ENCODE peak calls at places on chromosomes 1 and 21, in ten cellular contexts. One of them, this sample, is unnamed.

GRCh38 chr1:22131875-22132486 is 10.9 kb downstream of the WNT4 start:
- DNase-seq in A549: peak
- DNase-seq in fibroblast of mammary gland: no peak
- DNase-seq in Peyer's patch: peak
- DNase-seq in fibroblast of pulmonary artery: no peak
- DNase-seq in mucosa of descending colon: no peak
- DNase-seq in breast epithelium: no peak
- DNase-seq in CD4-positive, alpha-beta T cell: peak
- DNase-seq in uterus: no peak
- DNase-seq in foreskin fibroblast: no peak
- DNase-seq in this sample: peak

GRCh38 chr1:226309398-226310122 is 596 bp upstream of the LIN9 start:
- DNase-seq in A549: peak
- DNase-seq in fibroblast of mammary gland: peak
- DNase-seq in Peyer's patch: no peak
- DNase-seq in fibroblast of pulmonary artery: peak
- DNase-seq in mucosa of descending colon: no peak
- DNase-seq in breast epithelium: no peak
- DNase-seq in CD4-positive, alpha-beta T cell: peak
- DNase-seq in uterus: no peak
- DNase-seq in foreskin fibroblast: peak
- DNase-seq in this sample: peak

GRCh38 chr1:26053718-26054572 is 8.0 kb upstream of the SLC30A2 start:
- DNase-seq in A549: no peak
- DNase-seq in fibroblast of mammary gland: no peak
- DNase-seq in Peyer's patch: no peak
- DNase-seq in fibroblast of pulmonary artery: no peak
- DNase-seq in mucosa of descending colon: no peak
- DNase-seq in breast epithelium: no peak
- DNase-seq in CD4-positive, alpha-beta T cell: no peak
- DNase-seq in uterus: no peak
- DNase-seq in foreskin fibroblast: no peak
- DNase-seq in this sample: no peak

GRCh38 chr1:67347688-67348472 is 40.2 kb downstream of the IL12RB2 start:
- DNase-seq in A549: peak
- DNase-seq in fibroblast of mammary gland: peak
- DNase-seq in Peyer's patch: no peak
- DNase-seq in fibroblast of pulmonary artery: peak
- DNase-seq in mucosa of descending colon: no peak
- DNase-seq in breast epithelium: no peak
- DNase-seq in CD4-positive, alpha-beta T cell: no peak
- DNase-seq in uterus: peak
- DNase-seq in foreskin fibroblast: peak
- DNase-seq in this sample: peak

GRCh38 chr1:7120863-7121621 is 335.8 kb downstream of the CAMTA1 start:
- DNase-seq in A549: no peak
- DNase-seq in fibroblast of mammary gland: no peak
- DNase-seq in Peyer's patch: no peak
- DNase-seq in fibroblast of pulmonary artery: no peak
- DNase-seq in mucosa of descending colon: no peak
- DNase-seq in breast epithelium: peak
- DNase-seq in CD4-positive, alpha-beta T cell: no peak
- DNase-seq in uterus: no peak
- DNase-seq in foreskin fibroblast: no peak
- DNase-seq in this sample: no peak

GRCh38 chr1:16906873-16907272 is 11.1 kb downstream of the RNU1-2 start:
- DNase-seq in A549: no peak
- DNase-seq in fibroblast of mammary gland: no peak
- DNase-seq in Peyer's patch: no peak
- DNase-seq in fibroblast of pulmonary artery: no peak
- DNase-seq in mucosa of descending colon: no peak
- DNase-seq in breast epithelium: no peak
- DNase-seq in CD4-positive, alpha-beta T cell: no peak
- DNase-seq in uterus: peak
- DNase-seq in foreskin fibroblast: no peak
- DNase-seq in this sample: no peak

GRCh38 chr1:198018529-198018928 is 101.4 kb downstream of the LHX9 start:
- DNase-seq in A549: peak
- DNase-seq in fibroblast of mammary gland: peak
- DNase-seq in Peyer's patch: no peak
- DNase-seq in fibroblast of pulmonary artery: peak
- DNase-seq in mucosa of descending colon: no peak
- DNase-seq in breast epithelium: no peak
- DNase-seq in CD4-positive, alpha-beta T cell: no peak
- DNase-seq in uterus: no peak
- DNase-seq in foreskin fibroblast: peak
- DNase-seq in this sample: no peak

GRCh38 chr1:201903135-201903534 is 14.4 kb downstream of the SHISA4 start:
- DNase-seq in A549: no peak
- DNase-seq in fibroblast of mammary gland: peak
- DNase-seq in Peyer's patch: no peak
- DNase-seq in fibroblast of pulmonary artery: peak
- DNase-seq in mucosa of descending colon: no peak
- DNase-seq in breast epithelium: peak
- DNase-seq in CD4-positive, alpha-beta T cell: no peak
- DNase-seq in uterus: peak
- DNase-seq in foreskin fibroblast: peak
- DNase-seq in this sample: no peak

GRCh38 chr1:174920093-174920492 is 79.7 kb upstream of the CACYBP start:
- DNase-seq in A549: no peak
- DNase-seq in fibroblast of mammary gland: no peak
- DNase-seq in Peyer's patch: no peak
- DNase-seq in fibroblast of pulmonary artery: no peak
- DNase-seq in mucosa of descending colon: no peak
- DNase-seq in breast epithelium: no peak
- DNase-seq in CD4-positive, alpha-beta T cell: no peak
- DNase-seq in uterus: no peak
- DNase-seq in foreskin fibroblast: no peak
- DNase-seq in this sample: no peak

GRCh38 chr1:27562021-27562420 is 41.9 kb downstream of the AHDC1 start:
- DNase-seq in A549: no peak
- DNase-seq in fibroblast of mammary gland: no peak
- DNase-seq in Peyer's patch: no peak
- DNase-seq in fibroblast of pulmonary artery: no peak
- DNase-seq in mucosa of descending colon: no peak
- DNase-seq in breast epithelium: no peak
- DNase-seq in CD4-positive, alpha-beta T cell: no peak
- DNase-seq in uterus: peak
- DNase-seq in foreskin fibroblast: no peak
- DNase-seq in this sample: no peak

GRCh38 chr1:230641346-230641745 is 935 bp upstream of the COG2 start:
- DNase-seq in A549: no peak
- DNase-seq in fibroblast of mammary gland: peak
- DNase-seq in Peyer's patch: no peak
- DNase-seq in fibroblast of pulmonary artery: no peak
- DNase-seq in mucosa of descending colon: no peak
- DNase-seq in breast epithelium: no peak
- DNase-seq in CD4-positive, alpha-beta T cell: no peak
- DNase-seq in uterus: no peak
- DNase-seq in foreskin fibroblast: peak
- DNase-seq in this sample: no peak

GRCh38 chr1:160296036-160296435 is 11.1 kb upstream of the PEX19 start:
- DNase-seq in A549: no peak
- DNase-seq in fibroblast of mammary gland: no peak
- DNase-seq in Peyer's patch: no peak
- DNase-seq in fibroblast of pulmonary artery: no peak
- DNase-seq in mucosa of descending colon: no peak
- DNase-seq in breast epithelium: no peak
- DNase-seq in CD4-positive, alpha-beta T cell: no peak
- DNase-seq in uterus: no peak
- DNase-seq in foreskin fibroblast: no peak
- DNase-seq in this sample: no peak

GRCh38 chr1:93597697-93598096 is 83.9 kb downstream of the BCAR3 start:
- DNase-seq in A549: no peak
- DNase-seq in fibroblast of mammary gland: no peak
- DNase-seq in Peyer's patch: no peak
- DNase-seq in fibroblast of pulmonary artery: no peak
- DNase-seq in mucosa of descending colon: no peak
- DNase-seq in breast epithelium: no peak
- DNase-seq in CD4-positive, alpha-beta T cell: no peak
- DNase-seq in uterus: no peak
- DNase-seq in foreskin fibroblast: no peak
- DNase-seq in this sample: no peak
- TF ChIP-seq CTCF in A549: no peak
- TF ChIP-seq CTCF in fibroblast of mammary gland: no peak
- TF ChIP-seq CTCF in Peyer's patch: no peak
- TF ChIP-seq CTCF in fibroblast of pulmonary artery: no peak
- TF ChIP-seq CTCF in mucosa of descending colon: no peak
- TF ChIP-seq CTCF in breast epithelium: no peak
- TF ChIP-seq CTCF in CD4-positive, alpha-beta T cell: no peak
- TF ChIP-seq CTCF in uterus: no peak
- TF ChIP-seq CTCF in foreskin fibroblast: no peak
- TF ChIP-seq CTCF in this sample: no peak

GRCh38 chr1:242187171-242187570 is 188.3 kb upstream of the MAP1LC3C start:
- DNase-seq in A549: no peak
- DNase-seq in fibroblast of mammary gland: no peak
- DNase-seq in Peyer's patch: no peak
- DNase-seq in fibroblast of pulmonary artery: no peak
- DNase-seq in mucosa of descending colon: no peak
- DNase-seq in breast epithelium: no peak
- DNase-seq in CD4-positive, alpha-beta T cell: no peak
- DNase-seq in uterus: no peak
- DNase-seq in foreskin fibroblast: no peak
- DNase-seq in this sample: no peak

GRCh38 chr1:242187816-242188215 is 188.9 kb upstream of the MAP1LC3C start:
- DNase-seq in A549: no peak
- DNase-seq in fibroblast of mammary gland: no peak
- DNase-seq in Peyer's patch: no peak
- DNase-seq in fibroblast of pulmonary artery: no peak
- DNase-seq in mucosa of descending colon: no peak
- DNase-seq in breast epithelium: no peak
- DNase-seq in CD4-positive, alpha-beta T cell: no peak
- DNase-seq in uterus: no peak
- DNase-seq in foreskin fibroblast: no peak
- DNase-seq in this sample: no peak

GRCh38 chr1:242184955-242185354 is 186.1 kb upstream of the MAP1LC3C start:
- DNase-seq in A549: no peak
- DNase-seq in fibroblast of mammary gland: no peak
- DNase-seq in Peyer's patch: no peak
- DNase-seq in fibroblast of pulmonary artery: no peak
- DNase-seq in mucosa of descending colon: no peak
- DNase-seq in breast epithelium: no peak
- DNase-seq in CD4-positive, alpha-beta T cell: no peak
- DNase-seq in uterus: no peak
- DNase-seq in foreskin fibroblast: no peak
- DNase-seq in this sample: no peak

GRCh38 chr1:242185728-242186127 is 186.8 kb upstream of the MAP1LC3C start:
- DNase-seq in A549: no peak
- DNase-seq in fibroblast of mammary gland: peak
- DNase-seq in Peyer's patch: no peak
- DNase-seq in fibroblast of pulmonary artery: no peak
- DNase-seq in mucosa of descending colon: no peak
- DNase-seq in breast epithelium: no peak
- DNase-seq in CD4-positive, alpha-beta T cell: no peak
- DNase-seq in uterus: no peak
- DNase-seq in foreskin fibroblast: no peak
- DNase-seq in this sample: no peak

GRCh38 chr1:242189591-242189990 is 190.7 kb upstream of the MAP1LC3C start:
- DNase-seq in A549: peak
- DNase-seq in fibroblast of mammary gland: no peak
- DNase-seq in Peyer's patch: no peak
- DNase-seq in fibroblast of pulmonary artery: no peak
- DNase-seq in mucosa of descending colon: no peak
- DNase-seq in breast epithelium: no peak
- DNase-seq in CD4-positive, alpha-beta T cell: no peak
- DNase-seq in uterus: no peak
- DNase-seq in foreskin fibroblast: no peak
- DNase-seq in this sample: no peak
- TF ChIP-seq CTCF in A549: peak
- TF ChIP-seq CTCF in fibroblast of mammary gland: peak
- TF ChIP-seq CTCF in Peyer's patch: no peak
- TF ChIP-seq CTCF in fibroblast of pulmonary artery: no peak
- TF ChIP-seq CTCF in mucosa of descending colon: no peak
- TF ChIP-seq CTCF in breast epithelium: no peak
- TF ChIP-seq CTCF in CD4-positive, alpha-beta T cell: no peak
- TF ChIP-seq CTCF in uterus: no peak
- TF ChIP-seq CTCF in foreskin fibroblast: no peak
- TF ChIP-seq CTCF in this sample: no peak

GRCh38 chr21:38669186-38669585 is 136.5 kb upstream of the ETS2 start:
- DNase-seq in A549: peak
- DNase-seq in fibroblast of mammary gland: peak
- DNase-seq in Peyer's patch: no peak
- DNase-seq in fibroblast of pulmonary artery: peak
- DNase-seq in mucosa of descending colon: no peak
- DNase-seq in breast epithelium: no peak
- DNase-seq in CD4-positive, alpha-beta T cell: no peak
- DNase-seq in uterus: no peak
- DNase-seq in foreskin fibroblast: no peak
- DNase-seq in this sample: no peak
- TF ChIP-seq CTCF in A549: peak
- TF ChIP-seq CTCF in fibroblast of mammary gland: peak
- TF ChIP-seq CTCF in Peyer's patch: no peak
- TF ChIP-seq CTCF in fibroblast of pulmonary artery: peak
- TF ChIP-seq CTCF in mucosa of descending colon: no peak
- TF ChIP-seq CTCF in breast epithelium: no peak
- TF ChIP-seq CTCF in CD4-positive, alpha-beta T cell: peak
- TF ChIP-seq CTCF in uterus: peak
- TF ChIP-seq CTCF in foreskin fibroblast: peak
- TF ChIP-seq CTCF in this sample: peak

DNA sequence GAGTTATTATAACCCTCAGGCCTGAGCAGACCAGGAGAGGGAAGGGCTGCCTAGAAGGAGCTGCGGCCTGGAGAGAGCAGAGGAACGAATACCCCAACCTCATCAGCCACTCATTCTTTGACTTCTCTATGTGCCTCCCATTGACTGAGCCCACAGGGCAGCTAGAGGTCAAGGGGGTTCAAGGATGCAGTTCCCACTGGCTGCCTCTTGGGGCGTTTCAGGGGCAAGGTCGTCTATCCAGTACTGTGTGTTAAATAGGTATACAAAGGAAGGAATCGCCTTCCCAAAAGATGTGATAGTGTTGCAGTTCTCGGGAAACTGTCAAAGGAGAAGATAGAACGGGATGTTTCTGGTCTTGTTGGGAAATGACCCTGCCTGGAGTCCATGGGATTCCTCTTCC is 250.6 kb downstream of the PRDM2 start:
- DNase-seq in A549: no peak
- DNase-seq in fibroblast of mammary gland: no peak
- DNase-seq in Peyer's patch: no peak
- DNase-seq in fibroblast of pulmonary artery: no peak
- DNase-seq in mucosa of descending colon: no peak
- DNase-seq in breast epithelium: no peak
- DNase-seq in CD4-positive, alpha-beta T cell: no peak
- DNase-seq in uterus: no peak
- DNase-seq in foreskin fibroblast: no peak
- DNase-seq in this sample: peak
- TF ChIP-seq CTCF in A549: no peak
- TF ChIP-seq CTCF in fibroblast of mammary gland: peak
- TF ChIP-seq CTCF in Peyer's patch: no peak
- TF ChIP-seq CTCF in fibroblast of pulmonary artery: peak
- TF ChIP-seq CTCF in mucosa of descending colon: no peak
- TF ChIP-seq CTCF in breast epithelium: no peak
- TF ChIP-seq CTCF in CD4-positive, alpha-beta T cell: no peak
- TF ChIP-seq CTCF in uterus: no peak
- TF ChIP-seq CTCF in foreskin fibroblast: no peak
- TF ChIP-seq CTCF in this sample: peak

DNA sequence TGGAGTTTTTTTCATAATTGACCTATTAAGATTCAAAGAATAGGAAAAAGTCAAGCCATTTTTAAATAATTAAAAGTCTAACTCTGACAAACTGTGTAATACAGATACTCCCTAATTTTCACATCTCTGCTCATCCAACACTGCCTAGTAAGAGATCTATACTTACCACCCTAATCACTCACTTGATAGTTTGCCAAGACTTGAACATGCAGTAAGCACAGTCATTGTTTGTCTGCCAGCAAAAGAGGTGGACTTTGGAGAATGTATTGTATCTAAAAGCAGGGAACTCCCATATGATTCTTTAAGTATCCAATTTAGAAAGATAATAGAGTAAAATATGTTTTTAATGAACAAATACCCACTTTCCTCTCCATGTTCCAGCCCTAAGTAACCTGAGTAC is 15.5 kb downstream of the TMEM59 start:
- DNase-seq in A549: no peak
- DNase-seq in fibroblast of mammary gland: peak
- DNase-seq in Peyer's patch: no peak
- DNase-seq in fibroblast of pulmonary artery: peak
- DNase-seq in mucosa of descending colon: no peak
- DNase-seq in breast epithelium: no peak
- DNase-seq in CD4-positive, alpha-beta T cell: no peak
- DNase-seq in uterus: no peak
- DNase-seq in foreskin fibroblast: no peak
- DNase-seq in this sample: no peak
- TF ChIP-seq CTCF in A549: no peak
- TF ChIP-seq CTCF in fibroblast of mammary gland: no peak
- TF ChIP-seq CTCF in Peyer's patch: no peak
- TF ChIP-seq CTCF in fibroblast of pulmonary artery: no peak
- TF ChIP-seq CTCF in mucosa of descending colon: no peak
- TF ChIP-seq CTCF in breast epithelium: no peak
- TF ChIP-seq CTCF in CD4-positive, alpha-beta T cell: no peak
- TF ChIP-seq CTCF in uterus: no peak
- TF ChIP-seq CTCF in foreskin fibroblast: no peak
- TF ChIP-seq CTCF in this sample: no peak

This sample was measured in neural crest cell.